ENCODE peak calls at places on chromosomes 7 and 10, in ten cellular contexts. One of them, this sample, is unnamed.

GRCh38 chr10:31062856-31063255 is 31.2 kb upstream of the ZNF438 start:
- DNase-seq in Calu3: no peak
- DNase-seq in H7: no peak
- DNase-seq in activated CD8-positive, alpha-beta memory T cell treated with anti-CD3 and anti-CD28 coated beads, Interleukin-2, amount 50 U/mL, for 48 hours: no peak
- DNase-seq in NCI-H1092: no peak
- DNase-seq in stimulated activated naive CD4-positive, alpha-beta T cell treated with Interleukin-2 at 50 U/mL for 16 hours: no peak
- DNase-seq in brain microvascular endothelial cell: no peak
- DNase-seq in NCI-H1105 treated with DMSO at 0.1 percent for 48 hours: no peak
- DNase-seq in T47D: no peak
- DNase-seq in cardiac septum: no peak
- DNase-seq in this sample: no peak

GRCh38 chr10:85319826-85320225 is 991.4 kb downstream of the CCSER2 start:
- DNase-seq in Calu3: no peak
- DNase-seq in H7: no peak
- DNase-seq in activated CD8-positive, alpha-beta memory T cell treated with anti-CD3 and anti-CD28 coated beads, Interleukin-2, amount 50 U/mL, for 48 hours: no peak
- DNase-seq in NCI-H1092: no peak
- DNase-seq in stimulated activated naive CD4-positive, alpha-beta T cell treated with Interleukin-2 at 50 U/mL for 16 hours: no peak
- DNase-seq in brain microvascular endothelial cell: no peak
- DNase-seq in NCI-H1105 treated with DMSO at 0.1 percent for 48 hours: no peak
- DNase-seq in T47D: no peak
- DNase-seq in cardiac septum: peak
- DNase-seq in this sample: no peak

GRCh38 chr7:50212666-50213621 is 91.6 kb upstream of the IKZF1 start:
- DNase-seq in Calu3: no peak
- DNase-seq in H7: no peak
- DNase-seq in activated CD8-positive, alpha-beta memory T cell treated with anti-CD3 and anti-CD28 coated beads, Interleukin-2, amount 50 U/mL, for 48 hours: no peak
- DNase-seq in NCI-H1092: no peak
- DNase-seq in stimulated activated naive CD4-positive, alpha-beta T cell treated with Interleukin-2 at 50 U/mL for 16 hours: no peak
- DNase-seq in brain microvascular endothelial cell: no peak
- DNase-seq in NCI-H1105 treated with DMSO at 0.1 percent for 48 hours: no peak
- DNase-seq in T47D: no peak
- DNase-seq in cardiac septum: no peak
- DNase-seq in this sample: no peak

GRCh38 chr10:44985175-44985681 is 6.6 kb upstream of the DEPP1 start:
- DNase-seq in Calu3: no peak
- DNase-seq in H7: no peak
- DNase-seq in activated CD8-positive, alpha-beta memory T cell treated with anti-CD3 and anti-CD28 coated beads, Interleukin-2, amount 50 U/mL, for 48 hours: no peak
- DNase-seq in NCI-H1092: no peak
- DNase-seq in stimulated activated naive CD4-positive, alpha-beta T cell treated with Interleukin-2 at 50 U/mL for 16 hours: no peak
- DNase-seq in brain microvascular endothelial cell: peak
- DNase-seq in NCI-H1105 treated with DMSO at 0.1 percent for 48 hours: no peak
- DNase-seq in T47D: no peak
- DNase-seq in cardiac septum: no peak
- DNase-seq in this sample: no peak

GRCh38 chr7:25389489-25390106 is 161.3 kb upstream of the NPVF start:
- DNase-seq in Calu3: peak
- DNase-seq in H7: peak
- DNase-seq in activated CD8-positive, alpha-beta memory T cell treated with anti-CD3 and anti-CD28 coated beads, Interleukin-2, amount 50 U/mL, for 48 hours: no peak
- DNase-seq in NCI-H1092: peak
- DNase-seq in stimulated activated naive CD4-positive, alpha-beta T cell treated with Interleukin-2 at 50 U/mL for 16 hours: no peak
- DNase-seq in brain microvascular endothelial cell: peak
- DNase-seq in NCI-H1105 treated with DMSO at 0.1 percent for 48 hours: peak
- DNase-seq in T47D: peak
- DNase-seq in cardiac septum: no peak
- DNase-seq in this sample: no peak

GRCh38 chr10:78372806-78373205 is 339.1 kb downstream of the RPS24 start:
- DNase-seq in Calu3: no peak
- DNase-seq in H7: no peak
- DNase-seq in activated CD8-positive, alpha-beta memory T cell treated with anti-CD3 and anti-CD28 coated beads, Interleukin-2, amount 50 U/mL, for 48 hours: no peak
- DNase-seq in NCI-H1092: no peak
- DNase-seq in stimulated activated naive CD4-positive, alpha-beta T cell treated with Interleukin-2 at 50 U/mL for 16 hours: no peak
- DNase-seq in brain microvascular endothelial cell: no peak
- DNase-seq in NCI-H1105 treated with DMSO at 0.1 percent for 48 hours: no peak
- DNase-seq in T47D: no peak
- DNase-seq in cardiac septum: no peak
- DNase-seq in this sample: no peak

GRCh38 chr7:105838273-105839141 is 37.9 kb downstream of the ATXN7L1 start:
- DNase-seq in Calu3: no peak
- DNase-seq in H7: peak
- DNase-seq in activated CD8-positive, alpha-beta memory T cell treated with anti-CD3 and anti-CD28 coated beads, Interleukin-2, amount 50 U/mL, for 48 hours: no peak
- DNase-seq in NCI-H1092: peak
- DNase-seq in stimulated activated naive CD4-positive, alpha-beta T cell treated with Interleukin-2 at 50 U/mL for 16 hours: no peak
- DNase-seq in brain microvascular endothelial cell: no peak
- DNase-seq in NCI-H1105 treated with DMSO at 0.1 percent for 48 hours: peak
- DNase-seq in T47D: no peak
- DNase-seq in cardiac septum: no peak
- DNase-seq in this sample: no peak

GRCh38 chr7:64630496-64630895 is 35.4 kb upstream of the ZNF107 start:
- DNase-seq in Calu3: no peak
- DNase-seq in H7: no peak
- DNase-seq in activated CD8-positive, alpha-beta memory T cell treated with anti-CD3 and anti-CD28 coated beads, Interleukin-2, amount 50 U/mL, for 48 hours: no peak
- DNase-seq in NCI-H1092: no peak
- DNase-seq in stimulated activated naive CD4-positive, alpha-beta T cell treated with Interleukin-2 at 50 U/mL for 16 hours: no peak
- DNase-seq in brain microvascular endothelial cell: peak
- DNase-seq in NCI-H1105 treated with DMSO at 0.1 percent for 48 hours: peak
- DNase-seq in T47D: peak
- DNase-seq in cardiac septum: no peak
- DNase-seq in this sample: no peak

GRCh38 chr10:29011511-29011910 is 277.4 kb upstream of the LYZL1 start:
- DNase-seq in Calu3: no peak
- DNase-seq in H7: no peak
- DNase-seq in activated CD8-positive, alpha-beta memory T cell treated with anti-CD3 and anti-CD28 coated beads, Interleukin-2, amount 50 U/mL, for 48 hours: no peak
- DNase-seq in NCI-H1092: no peak
- DNase-seq in stimulated activated naive CD4-positive, alpha-beta T cell treated with Interleukin-2 at 50 U/mL for 16 hours: no peak
- DNase-seq in brain microvascular endothelial cell: no peak
- DNase-seq in NCI-H1105 treated with DMSO at 0.1 percent for 48 hours: no peak
- DNase-seq in T47D: no peak
- DNase-seq in cardiac septum: no peak
- DNase-seq in this sample: no peak

GRCh38 chr7:105951597-105951996 is 11.5 kb upstream of the CDHR3 start:
- DNase-seq in Calu3: no peak
- DNase-seq in H7: no peak
- DNase-seq in activated CD8-positive, alpha-beta memory T cell treated with anti-CD3 and anti-CD28 coated beads, Interleukin-2, amount 50 U/mL, for 48 hours: no peak
- DNase-seq in NCI-H1092: no peak
- DNase-seq in stimulated activated naive CD4-positive, alpha-beta T cell treated with Interleukin-2 at 50 U/mL for 16 hours: no peak
- DNase-seq in brain microvascular endothelial cell: no peak
- DNase-seq in NCI-H1105 treated with DMSO at 0.1 percent for 48 hours: no peak
- DNase-seq in T47D: no peak
- DNase-seq in cardiac septum: no peak
- DNase-seq in this sample: no peak

GRCh38 chr10:7956508-7956907 is 98.0 kb upstream of the GATA3 start:
- DNase-seq in Calu3: no peak
- DNase-seq in H7: no peak
- DNase-seq in activated CD8-positive, alpha-beta memory T cell treated with anti-CD3 and anti-CD28 coated beads, Interleukin-2, amount 50 U/mL, for 48 hours: no peak
- DNase-seq in NCI-H1092: no peak
- DNase-seq in stimulated activated naive CD4-positive, alpha-beta T cell treated with Interleukin-2 at 50 U/mL for 16 hours: no peak
- DNase-seq in brain microvascular endothelial cell: peak
- DNase-seq in NCI-H1105 treated with DMSO at 0.1 percent for 48 hours: no peak
- DNase-seq in T47D: no peak
- DNase-seq in cardiac septum: no peak
- DNase-seq in this sample: peak

GRCh38 chr10:133422821-133423771 is 1.3 kb downstream of the SPRN start:
- DNase-seq in Calu3: no peak
- DNase-seq in H7: peak
- DNase-seq in activated CD8-positive, alpha-beta memory T cell treated with anti-CD3 and anti-CD28 coated beads, Interleukin-2, amount 50 U/mL, for 48 hours: no peak
- DNase-seq in NCI-H1092: no peak
- DNase-seq in stimulated activated naive CD4-positive, alpha-beta T cell treated with Interleukin-2 at 50 U/mL for 16 hours: no peak
- DNase-seq in brain microvascular endothelial cell: no peak
- DNase-seq in NCI-H1105 treated with DMSO at 0.1 percent for 48 hours: no peak
- DNase-seq in T47D: no peak
- DNase-seq in cardiac septum: no peak
- DNase-seq in this sample: no peak

This sample was measured in AG04449.